ENCODE peak calls at places on chromosome 18, in seven cellular contexts. V is NCI-H1436, Z is PC-3, C is glutamatergic neuron, B is astrocyte of the cerebellum, U is nucleus accumbens, D is heart right ventricle. S is an unnamed sample.

GRCh38 chr18:54918060-54918459 is 41.2 kb downstream of the CCDC68 start:
- DNase-seq in V (no peak), Z (no peak), C (no peak), B (no peak), U (no peak), D (no peak), S (no peak)

GRCh38 chr18:63309422-63309821 is 10.1 kb downstream of the BCL2 start:
- DNase-seq in V (no peak), Z (no peak), C (no peak), B (no peak), U (no peak), D (no peak), S (no peak)

GRCh38 chr18:56890632-56891031 is 239.5 kb downstream of the WDR7 start:
- DNase-seq in V (no peak), Z (peak; percentile 88), C (no peak), B (peak; percentile 62), U (no peak), D (no peak), S (peak; percentile 24)

GRCh38 chr18:5095239-5095638 is 101.8 kb downstream of the AKAIN1 start:
- DNase-seq in V (no peak), Z (no peak), C (no peak), B (no peak), U (no peak), D (no peak), S (no peak)

GRCh38 chr18:66575263-66575662 is 28.6 kb downstream of the CDH19 start:
- DNase-seq in V (no peak), Z (no peak), C (no peak), B (no peak), U (no peak), D (no peak), S (no peak)

GRCh38 chr18:21203842-21204241 is 38.2 kb upstream of the GREB1L start:
- DNase-seq in V (no peak), Z (no peak), C (no peak), B (no peak), U (no peak), D (no peak), S (no peak)

GRCh38 chr18:79410171-79410641 is 14.5 kb downstream of the NFATC1 start:
- DNase-seq in V (no peak), Z (no peak), C (peak; percentile 7), B (no peak), U (no peak), D (no peak), S (no peak)

GRCh38 chr18:58051765-58052460 is 7.9 kb downstream of the NEDD4L start:
- DNase-seq in V (no peak), Z (peak; percentile 40), C (no peak), B (no peak), U (no peak), D (no peak), S (no peak)

S was measured in retinal pigment epithelial cell.